ENCODE peak calls at places on chromosomes 16 and 17, in nine cellular contexts. C, V, J, N, Y, D, F, U and I are unnamed samples.

GRCh38 chr16:1169285-1170075 is 16.6 kb downstream of the CACNA1H start:
- DNase-seq in C (no peak), V (no peak), J (no peak), N (peak; percentile 57), Y (no peak), D (no peak), F (no peak), U (no peak), I (no peak)

GRCh38 chr17:1169471-1169908 is 10.3 kb downstream of the ABR start:
- DNase-seq in C (no peak), V (no peak), J (no peak), N (no peak), Y (no peak), D (no peak), F (no peak), U (no peak), I (no peak)

GRCh38 chr17:65848751-65849150 is 287.3 kb upstream of the AXIN2 start:
- DNase-seq in C (no peak), V (no peak), J (no peak), N (no peak), Y (no peak), D (no peak), F (no peak), U (no peak), I (no peak)

GRCh38 chr17:17749921-17750320 is 68.7 kb downstream of the RAI1 start:
- DNase-seq in C (peak; percentile 43), V (no peak), J (no peak), N (peak; percentile 80), Y (no peak), D (peak; percentile 76), F (no peak), U (peak; percentile 81), I (peak; percentile 79)

GRCh38 chr17:44722254-44722653 is 13.8 kb downstream of the DBF4B start:
- DNase-seq in C (no peak), V (no peak), J (no peak), N (no peak), Y (no peak), D (no peak), F (no peak), U (no peak), I (no peak)

GRCh38 chr17:43554857-43555256 is 8.7 kb upstream of the ETV4 start:
- DNase-seq in C (no peak), V (no peak), J (no peak), N (no peak), Y (no peak), D (no peak), F (no peak), U (no peak), I (no peak)

GRCh38 chr16:74601131-74601871 is 5.6 kb downstream of the GLG1 start:
- DNase-seq in C (no peak), V (no peak), J (no peak), N (no peak), Y (peak; percentile 77), D (peak; percentile 71), F (no peak), U (no peak), I (no peak)

GRCh38 chr17:1905190-1905919 is 75.5 kb downstream of the RPA1 start:
- DNase-seq in C (no peak), V (no peak), J (no peak), N (no peak), Y (no peak), D (no peak), F (no peak), U (no peak), I (no peak)

GRCh38 chr17:73586921-73587680 is 57.1 kb downstream of the SDK2 start:
- DNase-seq in C (no peak), V (no peak), J (peak; percentile 38), N (peak; percentile 48), Y (no peak), D (peak; percentile 35), F (no peak), U (peak; percentile 33), I (peak; percentile 13)

GRCh38 chr17:36147601-36148000 is 28.8 kb downstream of the TBC1D3B start:
- DNase-seq in C (no peak), V (no peak), J (no peak), N (no peak), Y (no peak), D (no peak), F (no peak), U (no peak), I (no peak)

GRCh38 chr16:68242085-68242484 is 3.1 kb upstream of the PLA2G15 start:
- DNase-seq in C (no peak), V (no peak), J (no peak), N (no peak), Y (no peak), D (no peak), F (no peak), U (no peak), I (no peak)

GRCh38 chr17:77382356-77382911 is 241.7 kb downstream of the SEC14L1 start:
- DNase-seq in C (no peak), V (no peak), J (no peak), N (no peak), Y (no peak), D (no peak), F (no peak), U (no peak), I (no peak)

GRCh38 chr17:44555056-44555455 is 2.2 kb upstream of the FZD2 start:
- DNase-seq in C (no peak), V (no peak), J (no peak), N (no peak), Y (no peak), D (no peak), F (no peak), U (no peak), I (no peak)

GRCh38 chr17:47731396-47731795 is 1.6 kb upstream of the TBX21 start:
- DNase-seq in C (no peak), V (no peak), J (no peak), N (no peak), Y (peak; percentile 17), D (no peak), F (no peak), U (no peak), I (no peak)

GRCh38 chr17:72536788-72537187 is 416.0 kb downstream of the SOX9 start:
- DNase-seq in C (no peak), V (no peak), J (no peak), N (no peak), Y (no peak), D (no peak), F (no peak), U (no peak), I (no peak)

GRCh38 chr16:1152651-1153259 is at the start of gene CACNA1H:
- DNase-seq in C (no peak), V (no peak), J (no peak), N (peak; percentile 42), Y (no peak), D (no peak), F (no peak), U (peak; percentile 58), I (peak; percentile 36)

GRCh38 chr16:27999687-28000086 is 63.8 kb downstream of the GSG1L start:
- DNase-seq in C (peak; percentile 12), V (no peak), J (no peak), N (no peak), Y (no peak), D (peak; percentile 5), F (no peak), U (no peak), I (no peak)

GRCh38 chr17:57533684-57534305 is 211.3 kb downstream of the CCDC182 start:
- DNase-seq in C (no peak), V (no peak), J (no peak), N (no peak), Y (no peak), D (peak; percentile 34), F (no peak), U (no peak), I (no peak)
- TF ChIP-seq POLR2A in C (no peak), V (no peak), J (no peak), N (no peak), Y (no peak), D (no peak), F (no peak), U (no peak), I (no peak)

DNA sequence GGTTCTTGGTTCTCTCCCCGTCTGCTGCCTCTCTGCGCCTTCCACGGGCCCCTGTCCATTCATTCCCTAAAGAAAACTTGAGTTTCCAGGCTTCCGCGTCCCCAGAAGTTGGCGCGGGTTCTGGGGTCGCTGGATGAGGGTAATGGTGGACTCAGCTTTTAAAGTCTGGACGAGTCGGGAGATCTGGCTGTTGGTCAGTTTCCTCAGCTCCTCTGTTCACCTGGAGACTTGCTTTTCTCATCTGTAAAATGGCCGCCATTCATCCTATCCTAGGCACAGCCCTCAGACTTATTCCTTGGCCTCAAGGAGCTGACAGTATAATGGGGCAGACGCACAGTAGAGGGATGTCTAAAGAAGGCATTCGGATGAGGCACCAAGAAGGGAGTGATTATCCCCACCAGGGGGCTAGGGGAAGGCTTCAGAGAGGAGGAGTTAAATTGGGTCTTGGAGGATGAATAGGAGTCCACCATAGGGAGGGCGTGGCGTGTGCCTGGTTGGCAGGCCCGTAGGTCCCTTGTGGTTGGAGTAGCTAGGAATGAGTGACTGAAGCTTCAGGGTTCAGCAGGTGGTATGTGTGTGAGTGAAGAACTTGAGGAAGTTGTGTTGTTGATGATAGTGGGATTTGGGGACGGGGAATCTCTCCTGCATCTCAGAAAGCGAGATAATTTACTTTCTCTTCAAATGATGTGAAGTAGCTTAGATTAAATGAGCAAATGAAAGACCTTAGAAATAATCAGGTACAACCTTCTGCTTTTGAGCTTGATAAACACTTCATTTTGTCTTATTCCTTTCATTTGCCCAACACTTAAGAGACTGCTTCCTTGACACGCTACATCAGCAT is 655 bp downstream of the VPS35L start:
- DNase-seq in C (peak; percentile 26), V (no peak), J (no peak), N (peak; percentile 46), Y (no peak), D (peak; percentile 90), F (no peak), U (peak; percentile 41), I (peak; percentile 61)
- TF ChIP-seq POLR2A in C (peak; percentile 9), V (no peak), J (no peak), N (no peak), Y (no peak), D (no peak), F (no peak), U (no peak), I (no peak)

DNA sequence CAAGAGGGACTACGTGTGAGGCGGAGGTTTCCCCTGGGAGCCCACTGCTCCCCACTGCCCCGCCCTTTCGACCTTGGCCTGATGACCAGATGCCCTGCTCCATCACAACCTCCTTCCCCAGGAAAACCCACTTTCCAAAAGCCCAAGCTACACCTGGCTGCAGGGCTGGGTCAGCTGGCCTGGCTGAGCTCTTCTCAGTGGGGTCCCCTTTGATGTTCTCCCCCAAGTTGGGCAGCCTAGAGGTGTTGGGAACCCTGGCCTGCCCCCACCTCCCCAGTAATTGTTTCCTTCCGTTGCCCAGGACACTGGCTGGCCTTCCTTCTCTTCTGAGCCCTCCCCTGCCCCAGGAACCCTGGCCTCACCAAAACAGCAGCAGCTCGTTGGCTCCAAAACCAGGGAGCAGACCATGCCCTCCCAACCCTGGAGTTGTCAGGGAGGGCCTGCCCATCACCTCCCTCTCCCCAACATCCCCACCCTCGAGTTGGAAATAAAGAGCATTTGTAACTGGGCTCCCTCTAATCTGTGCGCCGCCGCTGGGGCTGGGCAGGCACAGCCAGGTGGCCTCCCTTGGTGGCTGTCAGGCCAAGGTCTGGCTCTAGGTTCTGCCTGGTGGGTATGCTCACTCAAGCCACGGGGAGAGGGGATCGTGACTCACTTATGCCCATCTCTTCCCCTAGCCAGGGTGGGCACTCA is 1.4 kb downstream of the CLDN9 start:
- DNase-seq in C (no peak), V (no peak), J (no peak), N (no peak), Y (no peak), D (no peak), F (no peak), U (no peak), I (no peak)
- TF ChIP-seq POLR2A in C (no peak), V (no peak), J (no peak), N (no peak), Y (no peak), D (no peak), F (no peak), U (no peak), I (no peak)

GRCh38 chr17:39209317-39210092 is 9.4 kb downstream of the RPL19 start:
- DNase-seq in C (peak; percentile 69), V (no peak), J (no peak), N (peak; percentile 78), Y (peak; percentile 91), D (peak; percentile 75), F (peak; percentile 62), U (no peak), I (peak; percentile 34)
- TF ChIP-seq POLR2A in C (peak; percentile 22), V (no peak), J (peak; percentile 54), N (no peak), Y (no peak), D (no peak), F (no peak), U (no peak), I (no peak)